ENCODE peak calls at places on chromosomes 3 and 15, in ten cellular contexts. T is AG08396, N is left ventricle myocardium inferior, H is AG09309, P is endodermal cell, C is Karpas-422, Z is heart right ventricle, M is GM20000, Y is substantia nigra, O is activated T-helper 1 cell treated with Interleukin-2 at 50 U/mL for 16 hours. F is an unnamed sample.
A peak's percentile ranks its signal among the peaks of the same experiment; 100 is the strongest.

GRCh38 chr3:124800511-124801374 is 70.5 kb downstream of the UMPS start:
- DNase-seq in T (no peak), N (peak; percentile 72), H (no peak), P (no peak), C (no peak), Z (peak; percentile 65), M (no peak), Y (no peak), O (no peak), F (no peak)

GRCh38 chr3:189999718-190000117 is 121.0 kb downstream of the P3H2 start:
- DNase-seq in T (no peak), N (no peak), H (no peak), P (no peak), C (no peak), Z (no peak), M (no peak), Y (no peak), O (no peak), F (no peak)

GRCh38 chr15:94080416-94080815 is 150.9 kb upstream of the MCTP2 start:
- DNase-seq in T (no peak), N (peak; percentile 58), H (peak; percentile 73), P (peak; percentile 73), C (no peak), Z (peak; percentile 36), M (no peak), Y (no peak), O (no peak), F (peak; percentile 79)

GRCh38 chr3:8964436-8965370 is 1.4 kb upstream of the RAD18 start:
- DNase-seq in T (no peak), N (no peak), H (peak; percentile 70), P (peak; percentile 79), C (no peak), Z (no peak), M (no peak), Y (no peak), O (no peak), F (peak; percentile 67)

GRCh38 chr3:114856867-114857266 is 290.2 kb downstream of the ZBTB20 start:
- DNase-seq in T (no peak), N (no peak), H (no peak), P (no peak), C (no peak), Z (no peak), M (no peak), Y (no peak), O (no peak), F (no peak)

GRCh38 chr3:109973733-109974132 is 636.4 kb upstream of the DPPA4 start:
- DNase-seq in T (peak; percentile 14), N (no peak), H (no peak), P (no peak), C (no peak), Z (no peak), M (no peak), Y (no peak), O (no peak), F (no peak)

GRCh38 chr3:177281292-177281942 is 84.1 kb upstream of the TBL1XR1 start:
- DNase-seq in T (no peak), N (no peak), H (no peak), P (peak; percentile 59), C (peak; percentile 58), Z (no peak), M (no peak), Y (no peak), O (no peak), F (no peak)

GRCh38 chr15:85624241-85624855 is 170.4 kb downstream of the KLHL25 start:
- DNase-seq in T (no peak), N (no peak), H (no peak), P (no peak), C (no peak), Z (no peak), M (no peak), Y (no peak), O (no peak), F (peak; percentile 69)

GRCh38 chr15:74345051-74345450 is 22.4 kb downstream of the CYP11A1 start:
- DNase-seq in T (no peak), N (no peak), H (no peak), P (no peak), C (no peak), Z (no peak), M (no peak), Y (no peak), O (no peak), F (no peak)

GRCh38 chr3:150410311-150411105 is 2.4 kb downstream of the TSC22D2 start:
- DNase-seq in T (peak; percentile 12), N (peak; percentile 36), H (no peak), P (peak; percentile 68), C (peak; percentile 72), Z (peak; percentile 52), M (peak; percentile 17), Y (peak; percentile 36), O (peak; percentile 6), F (no peak)

GRCh38 chr3:4314688-4315087 is 11.5 kb downstream of the SETMAR start:
- DNase-seq in T (no peak), N (no peak), H (no peak), P (no peak), C (peak; percentile 46), Z (no peak), M (no peak), Y (no peak), O (no peak), F (no peak)

GRCh38 chr3:141413387-141414140 is 45.3 kb downstream of the ZBTB38 start:
- DNase-seq in T (no peak), N (no peak), H (no peak), P (no peak), C (no peak), Z (no peak), M (no peak), Y (no peak), O (no peak), F (no peak)

GRCh38 chr15:71362987-71363968 is 248.0 kb downstream of the THSD4 start:
- DNase-seq in T (no peak), N (no peak), H (no peak), P (peak; percentile 31), C (no peak), Z (no peak), M (no peak), Y (no peak), O (no peak), F (no peak)

GRCh38 chr3:56776551-56776950 is 25.2 kb downstream of the ARHGEF3 start:
- DNase-seq in T (no peak), N (no peak), H (no peak), P (no peak), C (no peak), Z (no peak), M (no peak), Y (no peak), O (no peak), F (no peak)

GRCh38 chr15:71697999-71698398 is 112.4 kb upstream of the NR2E3 start:
- DNase-seq in T (no peak), N (no peak), H (no peak), P (no peak), C (no peak), Z (no peak), M (no peak), Y (no peak), O (no peak), F (no peak)

GRCh38 chr15:50906954-50907865 is 1.3 kb upstream of the AP4E1 start:
- DNase-seq in T (no peak), N (no peak), H (no peak), P (no peak), C (peak; percentile 73), Z (no peak), M (peak; percentile 82), Y (no peak), O (peak; percentile 46), F (no peak)

GRCh38 chr3:16456784-16457415 is 56.6 kb downstream of the RFTN1 start:
- DNase-seq in T (no peak), N (no peak), H (peak; percentile 93), P (no peak), C (no peak), Z (no peak), M (no peak), Y (no peak), O (no peak), F (peak; percentile 72)

GRCh38 chr3:153624310-153625030 is 462.4 kb downstream of the RAP2B start:
- DNase-seq in T (no peak), N (no peak), H (no peak), P (no peak), C (no peak), Z (no peak), M (no peak), Y (no peak), O (no peak), F (no peak)

GRCh38 chr15:37794947-37795346 is 139.5 kb upstream of the TMCO5A start:
- DNase-seq in T (no peak), N (no peak), H (no peak), P (no peak), C (no peak), Z (no peak), M (no peak), Y (no peak), O (no peak), F (no peak)

GRCh38 chr3:191076903-191077552 is 122.0 kb upstream of the OSTN start:
- DNase-seq in T (no peak), N (no peak), H (no peak), P (no peak), C (no peak), Z (no peak), M (no peak), Y (no peak), O (no peak), F (no peak)

GRCh38 chr3:57791245-57791644 is 35.1 kb downstream of the SLMAP start:
- DNase-seq in T (no peak), N (no peak), H (no peak), P (no peak), C (peak; percentile 44), Z (no peak), M (no peak), Y (no peak), O (no peak), F (no peak)

GRCh38 chr15:90114451-90114901 is 12.2 kb upstream of the IDH2 start:
- DNase-seq in T (no peak), N (no peak), H (no peak), P (no peak), C (no peak), Z (no peak), M (no peak), Y (no peak), O (no peak), F (no peak)

GRCh38 chr3:13233487-13234154 is 160.4 kb upstream of the IQSEC1 start:
- DNase-seq in T (no peak), N (no peak), H (no peak), P (no peak), C (no peak), Z (no peak), M (no peak), Y (no peak), O (no peak), F (no peak)

GRCh38 chr3:183265713-183266417 is 12.8 kb downstream of the B3GNT5 start:
- DNase-seq in T (no peak), N (no peak), H (no peak), P (no peak), C (no peak), Z (no peak), M (no peak), Y (no peak), O (no peak), F (no peak)

GRCh38 chr3:150771600-150771999 is 8.6 kb upstream of the SIAH2 start:
- DNase-seq in T (peak; percentile 39), N (no peak), H (no peak), P (no peak), C (no peak), Z (no peak), M (no peak), Y (no peak), O (no peak), F (no peak)

GRCh38 chr3:48338635-48339034 is 5.2 kb upstream of the SPINK8 start:
- DNase-seq in T (no peak), N (no peak), H (no peak), P (no peak), C (no peak), Z (no peak), M (no peak), Y (no peak), O (no peak), F (no peak)

GRCh38 chr3:139797724-139798343 is 120.1 kb upstream of the NMNAT3 start:
- DNase-seq in T (peak; percentile 18), N (no peak), H (no peak), P (peak; percentile 89), C (peak; percentile 53), Z (peak; percentile 25), M (peak; percentile 7), Y (no peak), O (no peak), F (no peak)

GRCh38 chr3:115022835-115023398 is 124.2 kb downstream of the ZBTB20 start:
- DNase-seq in T (no peak), N (no peak), H (no peak), P (no peak), C (no peak), Z (no peak), M (no peak), Y (no peak), O (no peak), F (no peak)